ENCODE peak calls at places on chromosome 2, in ten cellular contexts. R is upper lobe of right lung, V is astrocyte, I is PC-9, G is tibial nerve, S is BE2C, T is GM06990, Y is Peyer's patch, N is brain microvascular endothelial cell, O is psoas muscle. W is an unnamed sample. For H3K27me3, the result is how much of the 10 kb centered on the place peaks cover.

GRCh38 chr2:119263656-119264055 is 40.0 kb downstream of the STEAP3 start:
- DNase-seq in R (peak), V (no peak), I (no peak), G (no peak), S (no peak), T (no peak), Y (peak), N (no peak), O (no peak), W (no peak)

GRCh38 chr2:20573611-20574422 is 77.1 kb downstream of the HS1BP3 start:
- DNase-seq in R (no peak), V (peak), I (no peak), G (peak), S (peak), T (no peak), Y (peak), N (no peak), O (peak), W (no peak)

GRCh38 chr2:72131916-72132841 is 15.5 kb downstream of the CYP26B1 start:
- DNase-seq in R (peak), V (no peak), I (no peak), G (peak), S (no peak), T (no peak), Y (peak), N (no peak), O (no peak), W (no peak)

GRCh38 chr2:119747311-119747710 is 12.4 kb upstream of the PTPN4 start:
- DNase-seq in R (no peak), V (no peak), I (no peak), G (no peak), S (no peak), T (no peak), Y (no peak), N (no peak), O (no peak), W (no peak)

GRCh38 chr2:78775291-78775690 is 250.2 kb upstream of the REG3G start:
- DNase-seq in R (no peak), V (no peak), I (no peak), G (no peak), S (no peak), T (no peak), Y (no peak), N (no peak), O (no peak), W (peak)

GRCh38 chr2:191637182-191638078 is 40.5 kb upstream of the NABP1 start:
- DNase-seq in R (no peak), V (peak), I (peak), G (no peak), S (no peak), T (no peak), Y (no peak), N (no peak), O (no peak), W (no peak)

GRCh38 chr2:30683240-30683956 is 123.8 kb downstream of the CAPN13 start:
- DNase-seq in R (no peak), V (no peak), I (peak), G (no peak), S (no peak), T (no peak), Y (no peak), N (no peak), O (no peak), W (no peak)

GRCh38 chr2:9736008-9736407 is 105.2 kb upstream of the YWHAQ start:
- DNase-seq in R (no peak), V (no peak), I (peak), G (no peak), S (no peak), T (no peak), Y (no peak), N (no peak), O (no peak), W (no peak)

GRCh38 chr2:9141706-9142460 is 64.7 kb upstream of the ASAP2 start:
- DNase-seq in R (no peak), V (no peak), I (no peak), G (no peak), S (no peak), T (no peak), Y (no peak), N (no peak), O (no peak), W (no peak)

GRCh38 chr2:19573784-19574183 is 215.4 kb upstream of the OSR1 start:
- DNase-seq in R (no peak), V (no peak), I (no peak), G (no peak), S (no peak), T (no peak), Y (no peak), N (no peak), O (no peak), W (no peak)

GRCh38 chr2:113806217-113806913 is 49.9 kb upstream of the SLC35F5 start:
- DNase-seq in R (no peak), V (no peak), I (peak), G (no peak), S (no peak), T (no peak), Y (peak), N (no peak), O (no peak), W (no peak)

GRCh38 chr2:120738786-120739771 is 3.4 kb downstream of the GLI2 start:
- DNase-seq in R (no peak), V (no peak), I (no peak), G (no peak), S (no peak), T (no peak), Y (peak), N (no peak), O (no peak), W (no peak)

GRCh38 chr2:10120938-10121574 is 1.5 kb upstream of the RRM2 start:
- DNase-seq in R (no peak), V (peak), I (peak), G (no peak), S (no peak), T (no peak), Y (no peak), N (no peak), O (no peak), W (no peak)

GRCh38 chr2:184683923-184684322 is 85.6 kb downstream of the ZNF804A start:
- DNase-seq in R (no peak), V (no peak), I (no peak), G (no peak), S (no peak), T (no peak), Y (no peak), N (no peak), O (no peak), W (no peak)

GRCh38 chr2:27071990-27072830 is 756 bp upstream of the OST4 start:
- DNase-seq in R (no peak), V (peak), I (no peak), G (no peak), S (peak), T (no peak), Y (no peak), N (no peak), O (peak), W (no peak)

GRCh38 chr2:238060096-238060541 is 682 bp upstream of the SCLY start:
- DNase-seq in R (no peak), V (no peak), I (no peak), G (no peak), S (no peak), T (no peak), Y (no peak), N (peak), O (no peak), W (no peak)

GRCh38 chr2:202147775-202148174 is 74.7 kb downstream of the KIAA2012 start:
- DNase-seq in R (no peak), V (peak), I (no peak), G (no peak), S (no peak), T (no peak), Y (no peak), N (peak), O (no peak), W (no peak)

GRCh38 chr2:105739944-105740734 is 4.6 kb upstream of the NCK2 start:
- DNase-seq in R (no peak), V (no peak), I (no peak), G (no peak), S (no peak), T (no peak), Y (peak), N (no peak), O (no peak), W (no peak)

GRCh38 chr2:35827086-35827485 is 528.5 kb upstream of the CRIM1 start:
- DNase-seq in R (no peak), V (no peak), I (no peak), G (no peak), S (no peak), T (no peak), Y (no peak), N (no peak), O (no peak), W (no peak)

GRCh38 chr2:78601113-78601512 is 424.4 kb upstream of the REG3G start:
- DNase-seq in R (no peak), V (peak), I (no peak), G (no peak), S (no peak), T (no peak), Y (no peak), N (no peak), O (no peak), W (no peak)

GRCh38 chr2:190812506-190813294 is 67.9 kb upstream of the GLS start:
- DNase-seq in R (no peak), V (peak), I (no peak), G (no peak), S (no peak), T (no peak), Y (no peak), N (peak), O (no peak), W (no peak)

GRCh38 chr2:184938221-184938985 is 340.1 kb downstream of the ZNF804A start:
- DNase-seq in R (no peak), V (peak), I (no peak), G (no peak), S (peak), T (no peak), Y (no peak), N (no peak), O (no peak), W (no peak)

GRCh38 chr2:118848381-118849225 is 1.2 kb upstream of the EN1 start:
- DNase-seq in R (no peak), V (no peak), I (no peak), G (no peak), S (no peak), T (no peak), Y (peak), N (no peak), O (no peak), W (no peak)

GRCh38 chr2:20620271-20620681 is 30.6 kb downstream of the HS1BP3 start:
- DNase-seq in R (peak), V (no peak), I (no peak), G (no peak), S (no peak), T (no peak), Y (peak), N (no peak), O (no peak), W (no peak)

GRCh38 chr2:16102287-16102975 is 162.1 kb downstream of the MYCN start:
- DNase-seq in R (no peak), V (no peak), I (no peak), G (no peak), S (no peak), T (no peak), Y (no peak), N (no peak), O (no peak), W (no peak)

GRCh38 chr2:216742411-216742810 is 47.1 kb upstream of the IGFBP5 start:
- DNase-seq in R (no peak), V (no peak), I (no peak), G (peak), S (no peak), T (no peak), Y (peak), N (no peak), O (peak), W (no peak)

GRCh38 chr2:239854596-239854995 is 170.5 kb downstream of the NDUFA10 start:
- DNase-seq in R (no peak), V (no peak), I (no peak), G (no peak), S (no peak), T (no peak), Y (peak), N (no peak), O (no peak), W (no peak)

GRCh38 chr2:213021971-213022899 is 129.2 kb downstream of the IKZF2 start:
- DNase-seq in R (no peak), V (peak), I (no peak), G (no peak), S (no peak), T (peak), Y (no peak), N (peak), O (no peak), W (no peak)

GRCh38 chr2:206438196-206438727 is 5.1 kb upstream of the ADAM23 start:
- DNase-seq in R (no peak), V (no peak), I (no peak), G (no peak), S (no peak), T (no peak), Y (no peak), N (no peak), O (no peak), W (no peak)
- H3K27me3 ChIP-seq in R (under half), V (under half), I (under half), G (under half), S (under half), T (under half), Y (under half), N (under half), O (under half), W (under half)

DNA sequence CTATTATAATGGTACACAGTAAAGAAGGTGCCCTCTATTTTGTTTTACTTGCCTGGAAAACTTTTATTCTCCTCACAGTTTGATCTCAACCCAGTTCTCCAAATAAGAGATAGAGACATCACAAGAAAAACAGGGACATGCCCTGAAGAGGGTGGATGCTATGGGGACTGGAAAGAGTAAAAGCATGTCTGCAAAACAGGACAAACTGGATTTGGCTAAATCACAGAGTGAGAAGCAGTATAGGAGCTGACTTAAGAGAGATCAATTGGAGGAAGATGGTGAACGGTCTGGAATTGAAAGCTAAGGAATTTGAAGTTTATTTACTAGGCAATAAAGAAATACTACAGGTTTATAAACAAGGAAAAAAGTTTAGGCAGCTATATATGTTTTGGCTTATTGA is 33.0 kb downstream of the SP140L start:
- DNase-seq in R (no peak), V (no peak), I (no peak), G (no peak), S (no peak), T (no peak), Y (no peak), N (no peak), O (no peak), W (no peak)
- TF ChIP-seq CTCF in R (no peak), V (no peak), I (no peak), G (no peak), S (no peak), T (no peak), Y (no peak), N (no peak), O (no peak), W (no peak)

GRCh38 chr2:44952806-44953685 is 11.5 kb downstream of the SIX3 start:
- DNase-seq in R (no peak), V (no peak), I (no peak), G (no peak), S (no peak), T (no peak), Y (no peak), N (no peak), O (no peak), W (no peak)
- H3K4me3 ChIP-seq in R (peak), V (peak), I (no peak), G (peak), S (no peak), T (no peak), Y (peak), N (peak), O (peak), W (peak)

GRCh38 chr2:221572821-221573429 is 821 bp upstream of the EPHA4 start:
- DNase-seq in R (peak), V (peak), I (peak), G (no peak), S (peak), T (peak), Y (peak), N (peak), O (no peak), W (no peak)
- H3K27me3 ChIP-seq in R (under half), V (under half), I (under half), G (under half), S (half or more), T (under half), Y (under half), N (under half), O (under half), W (under half)